ENCODE peak calls at places on chromosomes 16 and 17, in four cellular contexts. S is RCC 7860; B is EL; R is activated T-cell treated with anti-CD3 and anti-CD28 coated beads, Interleukin-2, amount 50 U/mL, for 72 hours. D is an unnamed sample.

GRCh38 chr17:1724869-1725641 is 551 bp downstream of the WDR81 start:
- DNase-seq in S (no peak), B (no peak), R (no peak), D (no peak)

GRCh38 chr16:85570213-85570734 is 42.8 kb upstream of the GSE1 start:
- DNase-seq in S (no peak), R (peak), B (no peak), D (no peak)

GRCh38 chr17:55420776-55421178 is 858 bp downstream of the MMD start:
- DNase-seq in B (peak), R (peak), S (no peak), D (no peak)

GRCh38 chr16:74226361-74226979 is 70.1 kb upstream of the PSMD7 start:
- DNase-seq in B (peak), S (no peak), R (no peak), D (no peak)

GRCh38 chr16:26987631-26988030 is 79.1 kb upstream of the C16orf82 start:
- DNase-seq in R (no peak), B (peak), S (peak), D (no peak)

GRCh38 chr16:8372141-8372540 is 218.2 kb downstream of the TMEM114 start:
- DNase-seq in S (no peak), R (no peak), B (no peak), D (no peak)

GRCh38 chr17:80991645-80992076 is at the start of gene CHMP6:
- DNase-seq in R (peak), B (peak), S (peak), D (no peak)

GRCh38 chr17:7705269-7706255 is 560 bp downstream of the EFNB3 start:
- DNase-seq in B (no peak), S (no peak), R (no peak), D (no peak)

GRCh38 chr17:29177871-29178749 is 2.1 kb downstream of the MYO18A start:
- DNase-seq in B (no peak), R (no peak), S (no peak), D (no peak)

GRCh38 chr16:3026609-3027487 is 3.0 kb downstream of the THOC6 start:
- DNase-seq in R (no peak), B (no peak), S (no peak), D (no peak)

GRCh38 chr17:73494955-73495349 is 149.3 kb downstream of the SDK2 start:
- DNase-seq in B (no peak), R (no peak), S (no peak), D (no peak)

GRCh38 chr17:47267354-47267828 is 13.8 kb downstream of the ITGB3 start:
- DNase-seq in B (peak), R (no peak), S (peak), D (no peak)

GRCh38 chr17:17690156-17690737 is 9.0 kb downstream of the RAI1 start:
- DNase-seq in R (no peak), B (no peak), S (no peak), D (no peak)

GRCh38 chr16:35391328-35391727 is 1931.9 kb downstream of the TP53TG3F start:
- DNase-seq in S (peak), B (peak), R (peak), D (no peak)

GRCh38 chr16:29678691-29679267 is at the start of gene QPRT:
- DNase-seq in B (peak), R (no peak), S (peak), D (no peak)

GRCh38 chr16:5605404-5605803 is 507.8 kb upstream of the EEF2KMT start:
- DNase-seq in R (no peak), S (peak), B (no peak), D (no peak)

GRCh38 chr16:4625617-4626159 is 1.1 kb downstream of the MGRN1 start:
- DNase-seq in S (no peak), B (no peak), R (no peak), D (no peak)

GRCh38 chr16:9159839-9160550 is 68.6 kb downstream of the HAPSTR1 start:
- DNase-seq in B (peak), R (peak), S (peak), D (no peak)

GRCh38 chr17:30554839-30555751 is 77.9 kb downstream of the GOSR1 start:
- DNase-seq in S (peak), B (peak), R (no peak), D (no peak)

GRCh38 chr16:8323153-8323552 is 267.2 kb downstream of the TMEM114 start:
- DNase-seq in B (no peak), S (no peak), R (no peak), D (no peak)

GRCh38 chr17:79217473-79218135 is 143.0 kb downstream of the ENGASE start:
- DNase-seq in S (no peak), R (no peak), B (no peak), D (no peak)

GRCh38 chr16:2092866-2093265 is 42.8 kb downstream of the PKD1 start:
- DNase-seq in S (no peak), R (no peak), B (no peak), D (no peak)

GRCh38 chr17:13596241-13596941 is 5.3 kb downstream of the HS3ST3A1 start:
- DNase-seq in R (no peak), S (no peak), B (no peak), D (no peak)

GRCh38 chr17:7393613-7394451 is 493 bp downstream of the PLSCR3 start:
- DNase-seq in S (no peak), B (peak), R (peak), D (no peak)

D was measured in SIG-M5.